ENCODE peak calls at places on chromosome 3, in nine cellular contexts. One of them, this sample, is unnamed.

GRCh38 chr3:52539010-52539653 is 2.7 kb downstream of the UQCC5 start:
- DNase-seq in stomach: no peak
- DNase-seq in lower lobe of right lung: no peak
- DNase-seq in CD8-positive, alpha-beta memory T cell: no peak
- DNase-seq in Peyer's patch: no peak
- DNase-seq in neuronal stem cell: no peak
- DNase-seq in caudate nucleus: no peak
- DNase-seq in transverse colon: no peak
- DNase-seq in dorsolateral prefrontal cortex: no peak
- DNase-seq in this sample: no peak

GRCh38 chr3:124504332-124505059 is 225.8 kb upstream of the UMPS start:
- DNase-seq in stomach: no peak
- DNase-seq in lower lobe of right lung: no peak
- DNase-seq in CD8-positive, alpha-beta memory T cell: no peak
- DNase-seq in Peyer's patch: no peak
- DNase-seq in neuronal stem cell: no peak
- DNase-seq in caudate nucleus: no peak
- DNase-seq in transverse colon: no peak
- DNase-seq in dorsolateral prefrontal cortex: no peak
- DNase-seq in this sample: peak

GRCh38 chr3:72379500-72380187 is 468.6 kb downstream of the SHQ1 start:
- DNase-seq in stomach: no peak
- DNase-seq in lower lobe of right lung: no peak
- DNase-seq in CD8-positive, alpha-beta memory T cell: no peak
- DNase-seq in Peyer's patch: no peak
- DNase-seq in neuronal stem cell: no peak
- DNase-seq in caudate nucleus: peak
- DNase-seq in transverse colon: no peak
- DNase-seq in dorsolateral prefrontal cortex: no peak
- DNase-seq in this sample: no peak

GRCh38 chr3:55524565-55525244 is 37.6 kb upstream of the WNT5A start:
- DNase-seq in stomach: no peak
- DNase-seq in lower lobe of right lung: no peak
- DNase-seq in CD8-positive, alpha-beta memory T cell: no peak
- DNase-seq in Peyer's patch: no peak
- DNase-seq in neuronal stem cell: no peak
- DNase-seq in caudate nucleus: no peak
- DNase-seq in transverse colon: no peak
- DNase-seq in dorsolateral prefrontal cortex: no peak
- DNase-seq in this sample: no peak

GRCh38 chr3:63976166-63976861 is 47.0 kb downstream of the PSMD6 start:
- DNase-seq in stomach: no peak
- DNase-seq in lower lobe of right lung: no peak
- DNase-seq in CD8-positive, alpha-beta memory T cell: no peak
- DNase-seq in Peyer's patch: no peak
- DNase-seq in neuronal stem cell: no peak
- DNase-seq in caudate nucleus: no peak
- DNase-seq in transverse colon: no peak
- DNase-seq in dorsolateral prefrontal cortex: no peak
- DNase-seq in this sample: no peak

GRCh38 chr3:126956866-126957650 is 25.9 kb upstream of the PLXNA1 start:
- DNase-seq in stomach: no peak
- DNase-seq in lower lobe of right lung: no peak
- DNase-seq in CD8-positive, alpha-beta memory T cell: no peak
- DNase-seq in Peyer's patch: peak
- DNase-seq in neuronal stem cell: no peak
- DNase-seq in caudate nucleus: no peak
- DNase-seq in transverse colon: no peak
- DNase-seq in dorsolateral prefrontal cortex: no peak
- DNase-seq in this sample: no peak

GRCh38 chr3:73623996-73624362 is 762 bp downstream of the PDZRN3 start:
- DNase-seq in stomach: peak
- DNase-seq in lower lobe of right lung: no peak
- DNase-seq in CD8-positive, alpha-beta memory T cell: no peak
- DNase-seq in Peyer's patch: peak
- DNase-seq in neuronal stem cell: no peak
- DNase-seq in caudate nucleus: no peak
- DNase-seq in transverse colon: peak
- DNase-seq in dorsolateral prefrontal cortex: no peak
- DNase-seq in this sample: peak

GRCh38 chr3:148042663-148043445 is 633.7 kb downstream of the ZIC1 start:
- DNase-seq in stomach: no peak
- DNase-seq in lower lobe of right lung: no peak
- DNase-seq in CD8-positive, alpha-beta memory T cell: no peak
- DNase-seq in Peyer's patch: no peak
- DNase-seq in neuronal stem cell: no peak
- DNase-seq in caudate nucleus: no peak
- DNase-seq in transverse colon: no peak
- DNase-seq in dorsolateral prefrontal cortex: no peak
- DNase-seq in this sample: no peak

GRCh38 chr3:46736006-46736872 is 18.6 kb upstream of the PRSS50 start:
- DNase-seq in stomach: peak
- DNase-seq in lower lobe of right lung: no peak
- DNase-seq in CD8-positive, alpha-beta memory T cell: no peak
- DNase-seq in Peyer's patch: peak
- DNase-seq in neuronal stem cell: no peak
- DNase-seq in caudate nucleus: no peak
- DNase-seq in transverse colon: no peak
- DNase-seq in dorsolateral prefrontal cortex: no peak
- DNase-seq in this sample: no peak

GRCh38 chr3:185796431-185797107 is 28.3 kb downstream of the IGF2BP2 start:
- DNase-seq in stomach: peak
- DNase-seq in lower lobe of right lung: no peak
- DNase-seq in CD8-positive, alpha-beta memory T cell: no peak
- DNase-seq in Peyer's patch: no peak
- DNase-seq in neuronal stem cell: no peak
- DNase-seq in caudate nucleus: no peak
- DNase-seq in transverse colon: peak
- DNase-seq in dorsolateral prefrontal cortex: no peak
- DNase-seq in this sample: peak

GRCh38 chr3:140143670-140144069 is 208.7 kb downstream of the CLSTN2 start:
- DNase-seq in stomach: no peak
- DNase-seq in lower lobe of right lung: no peak
- DNase-seq in CD8-positive, alpha-beta memory T cell: no peak
- DNase-seq in Peyer's patch: no peak
- DNase-seq in neuronal stem cell: no peak
- DNase-seq in caudate nucleus: no peak
- DNase-seq in transverse colon: no peak
- DNase-seq in dorsolateral prefrontal cortex: no peak
- DNase-seq in this sample: no peak

GRCh38 chr3:194579091-194579606 is 54.1 kb downstream of the TMEM44 start:
- DNase-seq in stomach: peak
- DNase-seq in lower lobe of right lung: no peak
- DNase-seq in CD8-positive, alpha-beta memory T cell: no peak
- DNase-seq in Peyer's patch: no peak
- DNase-seq in neuronal stem cell: no peak
- DNase-seq in caudate nucleus: no peak
- DNase-seq in transverse colon: no peak
- DNase-seq in dorsolateral prefrontal cortex: no peak
- DNase-seq in this sample: no peak

GRCh38 chr3:61811652-61812051 is 250.3 kb downstream of the PTPRG start:
- DNase-seq in stomach: no peak
- DNase-seq in lower lobe of right lung: no peak
- DNase-seq in CD8-positive, alpha-beta memory T cell: no peak
- DNase-seq in Peyer's patch: no peak
- DNase-seq in neuronal stem cell: no peak
- DNase-seq in caudate nucleus: no peak
- DNase-seq in transverse colon: no peak
- DNase-seq in dorsolateral prefrontal cortex: no peak
- DNase-seq in this sample: no peak

GRCh38 chr3:60931452-60931851 is 319.8 kb downstream of the FHIT start:
- DNase-seq in stomach: no peak
- DNase-seq in lower lobe of right lung: no peak
- DNase-seq in CD8-positive, alpha-beta memory T cell: no peak
- DNase-seq in Peyer's patch: no peak
- DNase-seq in neuronal stem cell: no peak
- DNase-seq in caudate nucleus: no peak
- DNase-seq in transverse colon: no peak
- DNase-seq in dorsolateral prefrontal cortex: no peak
- DNase-seq in this sample: no peak

DNA sequence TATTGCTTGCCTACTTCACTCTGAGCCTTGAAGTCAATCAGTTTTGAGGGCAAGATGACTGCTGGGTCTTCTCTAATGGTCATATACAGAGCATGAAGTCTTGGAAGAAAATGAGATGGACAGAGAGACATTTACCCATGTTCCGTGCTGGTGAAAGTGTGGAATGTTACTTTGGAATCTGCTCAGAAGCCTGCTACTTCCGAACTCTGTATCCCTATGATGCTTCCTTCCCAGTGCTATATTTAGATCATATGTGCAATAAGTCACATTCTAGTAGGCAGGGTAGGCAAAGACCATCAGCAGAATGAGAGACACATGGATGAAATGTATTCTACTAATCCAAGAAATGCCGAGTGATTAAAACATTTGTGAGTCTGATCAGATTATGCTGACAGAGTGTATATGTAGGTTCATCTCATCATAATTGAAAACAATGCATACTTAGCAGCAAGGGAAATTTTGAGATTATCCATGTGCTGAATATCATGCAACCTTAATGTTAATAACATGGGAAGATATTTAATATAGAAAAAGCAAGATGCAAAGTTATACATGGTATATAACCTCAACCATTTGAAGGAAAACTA is 60.5 kb downstream of the RAB7A start:
- DNase-seq in stomach: no peak
- DNase-seq in lower lobe of right lung: no peak
- DNase-seq in CD8-positive, alpha-beta memory T cell: no peak
- DNase-seq in Peyer's patch: no peak
- DNase-seq in neuronal stem cell: no peak
- DNase-seq in caudate nucleus: no peak
- DNase-seq in transverse colon: no peak
- DNase-seq in dorsolateral prefrontal cortex: no peak
- DNase-seq in this sample: no peak
- H3K27ac ChIP-seq in stomach: peak
- H3K27ac ChIP-seq in lower lobe of right lung: no peak
- H3K27ac ChIP-seq in CD8-positive, alpha-beta memory T cell: no peak
- H3K27ac ChIP-seq in Peyer's patch: no peak
- H3K27ac ChIP-seq in neuronal stem cell: no peak
- H3K27ac ChIP-seq in caudate nucleus: no peak
- H3K27ac ChIP-seq in transverse colon: no peak
- H3K27ac ChIP-seq in dorsolateral prefrontal cortex: no peak
- H3K27ac ChIP-seq in this sample: no peak

DNA sequence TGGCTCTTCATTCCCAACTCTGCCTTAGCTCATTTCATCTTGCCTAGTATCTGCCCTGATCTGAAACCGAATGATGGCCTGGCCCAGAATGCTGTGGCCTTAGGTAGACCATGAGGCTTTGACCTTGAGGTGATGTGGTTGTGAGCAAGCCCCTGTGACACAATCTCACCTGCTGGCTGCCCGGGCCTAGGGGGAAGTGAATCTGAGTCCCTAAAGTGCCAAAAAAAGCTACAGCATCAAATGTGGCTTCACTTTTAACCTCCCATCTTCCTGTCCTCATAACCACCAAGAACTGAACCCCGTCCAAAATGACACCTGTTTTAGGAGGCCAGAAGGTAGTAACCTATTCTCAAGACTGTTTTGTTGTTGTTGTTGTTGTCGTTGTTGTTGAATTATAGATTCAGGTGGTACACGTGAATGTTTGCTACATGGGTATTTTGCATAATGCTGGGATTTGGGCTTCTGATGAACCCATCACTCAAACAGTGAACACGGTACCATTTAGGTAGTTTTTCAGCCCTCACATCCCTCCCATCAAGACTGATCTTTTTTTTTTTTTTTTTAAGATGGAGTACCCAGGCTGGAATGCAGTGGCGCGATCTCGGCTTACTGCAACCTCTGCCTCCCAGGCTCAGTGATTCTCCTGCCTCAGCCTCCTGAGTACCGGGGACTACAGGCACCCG is 54.6 kb downstream of the MCCC1 start:
- DNase-seq in stomach: no peak
- DNase-seq in lower lobe of right lung: no peak
- DNase-seq in CD8-positive, alpha-beta memory T cell: no peak
- DNase-seq in Peyer's patch: peak
- DNase-seq in neuronal stem cell: no peak
- DNase-seq in caudate nucleus: no peak
- DNase-seq in transverse colon: peak
- DNase-seq in dorsolateral prefrontal cortex: no peak
- DNase-seq in this sample: no peak
- H3K27ac ChIP-seq in stomach: no peak
- H3K27ac ChIP-seq in lower lobe of right lung: no peak
- H3K27ac ChIP-seq in CD8-positive, alpha-beta memory T cell: no peak
- H3K27ac ChIP-seq in Peyer's patch: no peak
- H3K27ac ChIP-seq in neuronal stem cell: no peak
- H3K27ac ChIP-seq in caudate nucleus: no peak
- H3K27ac ChIP-seq in transverse colon: no peak
- H3K27ac ChIP-seq in dorsolateral prefrontal cortex: no peak
- H3K27ac ChIP-seq in this sample: no peak

GRCh38 chr3:39126532-39127071 is 19.1 kb downstream of the TTC21A start:
- DNase-seq in stomach: no peak
- DNase-seq in lower lobe of right lung: peak
- DNase-seq in CD8-positive, alpha-beta memory T cell: no peak
- DNase-seq in Peyer's patch: peak
- DNase-seq in neuronal stem cell: peak
- DNase-seq in caudate nucleus: no peak
- DNase-seq in transverse colon: peak
- DNase-seq in dorsolateral prefrontal cortex: peak
- DNase-seq in this sample: peak

GRCh38 chr3:39127296-39127906 is 19.9 kb downstream of the TTC21A start:
- DNase-seq in stomach: no peak
- DNase-seq in lower lobe of right lung: no peak
- DNase-seq in CD8-positive, alpha-beta memory T cell: no peak
- DNase-seq in Peyer's patch: peak
- DNase-seq in neuronal stem cell: no peak
- DNase-seq in caudate nucleus: no peak
- DNase-seq in transverse colon: no peak
- DNase-seq in dorsolateral prefrontal cortex: no peak
- DNase-seq in this sample: no peak

GRCh38 chr3:39122811-39123210 is 15.3 kb downstream of the TTC21A start:
- DNase-seq in stomach: no peak
- DNase-seq in lower lobe of right lung: no peak
- DNase-seq in CD8-positive, alpha-beta memory T cell: no peak
- DNase-seq in Peyer's patch: peak
- DNase-seq in neuronal stem cell: no peak
- DNase-seq in caudate nucleus: no peak
- DNase-seq in transverse colon: no peak
- DNase-seq in dorsolateral prefrontal cortex: no peak
- DNase-seq in this sample: no peak

GRCh38 chr3:39125837-39126500 is 18.5 kb downstream of the TTC21A start:
- DNase-seq in stomach: no peak
- DNase-seq in lower lobe of right lung: no peak
- DNase-seq in CD8-positive, alpha-beta memory T cell: no peak
- DNase-seq in Peyer's patch: peak
- DNase-seq in neuronal stem cell: no peak
- DNase-seq in caudate nucleus: no peak
- DNase-seq in transverse colon: no peak
- DNase-seq in dorsolateral prefrontal cortex: no peak
- DNase-seq in this sample: no peak

GRCh38 chr3:39124876-39125836 is 17.7 kb downstream of the TTC21A start:
- DNase-seq in stomach: peak
- DNase-seq in lower lobe of right lung: peak
- DNase-seq in CD8-positive, alpha-beta memory T cell: no peak
- DNase-seq in Peyer's patch: peak
- DNase-seq in neuronal stem cell: no peak
- DNase-seq in caudate nucleus: no peak
- DNase-seq in transverse colon: peak
- DNase-seq in dorsolateral prefrontal cortex: no peak
- DNase-seq in this sample: peak
- H3K27ac ChIP-seq in stomach: peak
- H3K27ac ChIP-seq in lower lobe of right lung: peak
- H3K27ac ChIP-seq in CD8-positive, alpha-beta memory T cell: no peak
- H3K27ac ChIP-seq in Peyer's patch: peak
- H3K27ac ChIP-seq in neuronal stem cell: no peak
- H3K27ac ChIP-seq in caudate nucleus: no peak
- H3K27ac ChIP-seq in transverse colon: no peak
- H3K27ac ChIP-seq in dorsolateral prefrontal cortex: no peak
- H3K27ac ChIP-seq in this sample: peak

GRCh38 chr3:37594873-37595783 is 266.6 kb upstream of the CTDSPL start:
- DNase-seq in stomach: peak
- DNase-seq in lower lobe of right lung: no peak
- DNase-seq in CD8-positive, alpha-beta memory T cell: no peak
- DNase-seq in Peyer's patch: no peak
- DNase-seq in neuronal stem cell: no peak
- DNase-seq in caudate nucleus: no peak
- DNase-seq in transverse colon: no peak
- DNase-seq in dorsolateral prefrontal cortex: no peak
- DNase-seq in this sample: no peak
- H3K27ac ChIP-seq in stomach: peak
- H3K27ac ChIP-seq in lower lobe of right lung: peak
- H3K27ac ChIP-seq in CD8-positive, alpha-beta memory T cell: no peak
- H3K27ac ChIP-seq in Peyer's patch: peak
- H3K27ac ChIP-seq in neuronal stem cell: no peak
- H3K27ac ChIP-seq in caudate nucleus: no peak
- H3K27ac ChIP-seq in transverse colon: peak
- H3K27ac ChIP-seq in dorsolateral prefrontal cortex: no peak
- H3K27ac ChIP-seq in this sample: no peak

This sample was measured in body of pancreas.